ENCODE peak calls at places on chromosome 21, in nine cellular contexts. One of them, this sample, is unnamed.

GRCh38 chr21:17388226-17388625 is 124.6 kb upstream of the CXADR start:
- DNase-seq in SK-N-SH: no peak
- DNase-seq in neural progenitor cell: no peak
- DNase-seq in PC-3: no peak
- DNase-seq in MM.1S: no peak
- DNase-seq in hepatocyte: no peak
- DNase-seq in HCT116: no peak
- DNase-seq in GM23248: no peak
- DNase-seq in GM23338: peak
- DNase-seq in this sample: peak

GRCh38 chr21:38067086-38067739 is 151.0 kb upstream of the KCNJ6 start:
- DNase-seq in SK-N-SH: no peak
- DNase-seq in neural progenitor cell: no peak
- DNase-seq in PC-3: no peak
- DNase-seq in MM.1S: no peak
- DNase-seq in hepatocyte: no peak
- DNase-seq in HCT116: no peak
- DNase-seq in GM23248: peak
- DNase-seq in GM23338: no peak
- DNase-seq in this sample: no peak

GRCh38 chr21:26115346-26115745 is 55.2 kb downstream of the APP start:
- DNase-seq in SK-N-SH: peak
- DNase-seq in neural progenitor cell: no peak
- DNase-seq in PC-3: peak
- DNase-seq in MM.1S: no peak
- DNase-seq in hepatocyte: no peak
- DNase-seq in HCT116: no peak
- DNase-seq in GM23248: no peak
- DNase-seq in GM23338: no peak
- DNase-seq in this sample: no peak

GRCh38 chr21:31213787-31214186 is 130.3 kb downstream of the TIAM1 start:
- DNase-seq in SK-N-SH: no peak
- DNase-seq in neural progenitor cell: no peak
- DNase-seq in PC-3: peak
- DNase-seq in MM.1S: no peak
- DNase-seq in hepatocyte: no peak
- DNase-seq in HCT116: no peak
- DNase-seq in GM23248: no peak
- DNase-seq in GM23338: no peak
- DNase-seq in this sample: no peak

GRCh38 chr21:33383056-33383888 is 19.9 kb upstream of the IFNGR2 start:
- DNase-seq in SK-N-SH: no peak
- DNase-seq in neural progenitor cell: peak
- DNase-seq in PC-3: peak
- DNase-seq in MM.1S: peak
- DNase-seq in hepatocyte: peak
- DNase-seq in HCT116: peak
- DNase-seq in GM23248: peak
- DNase-seq in GM23338: peak
- DNase-seq in this sample: peak

GRCh38 chr21:18549214-18549905 is 145.8 kb upstream of the TMPRSS15 start:
- DNase-seq in SK-N-SH: no peak
- DNase-seq in neural progenitor cell: no peak
- DNase-seq in PC-3: no peak
- DNase-seq in MM.1S: peak
- DNase-seq in hepatocyte: no peak
- DNase-seq in HCT116: no peak
- DNase-seq in GM23248: no peak
- DNase-seq in GM23338: no peak
- DNase-seq in this sample: no peak

GRCh38 chr21:26433386-26433785 is 139.7 kb downstream of the CYYR1 start:
- DNase-seq in SK-N-SH: no peak
- DNase-seq in neural progenitor cell: no peak
- DNase-seq in PC-3: no peak
- DNase-seq in MM.1S: no peak
- DNase-seq in hepatocyte: no peak
- DNase-seq in HCT116: no peak
- DNase-seq in GM23248: peak
- DNase-seq in GM23338: no peak
- DNase-seq in this sample: no peak

GRCh38 chr21:35210093-35210492 is 161.0 kb upstream of the RUNX1 start:
- DNase-seq in SK-N-SH: no peak
- DNase-seq in neural progenitor cell: no peak
- DNase-seq in PC-3: no peak
- DNase-seq in MM.1S: no peak
- DNase-seq in hepatocyte: no peak
- DNase-seq in HCT116: no peak
- DNase-seq in GM23248: no peak
- DNase-seq in GM23338: no peak
- DNase-seq in this sample: no peak

GRCh38 chr21:14306143-14306907 is 76.6 kb downstream of the HSPA13 start:
- DNase-seq in SK-N-SH: no peak
- DNase-seq in neural progenitor cell: no peak
- DNase-seq in PC-3: peak
- DNase-seq in MM.1S: peak
- DNase-seq in hepatocyte: no peak
- DNase-seq in HCT116: no peak
- DNase-seq in GM23248: peak
- DNase-seq in GM23338: no peak
- DNase-seq in this sample: peak

GRCh38 chr21:28669331-28669730 is 323.3 kb downstream of the LTN1 start:
- DNase-seq in SK-N-SH: no peak
- DNase-seq in neural progenitor cell: no peak
- DNase-seq in PC-3: no peak
- DNase-seq in MM.1S: no peak
- DNase-seq in hepatocyte: no peak
- DNase-seq in HCT116: no peak
- DNase-seq in GM23248: no peak
- DNase-seq in GM23338: no peak
- DNase-seq in this sample: no peak

GRCh38 chr21:38334866-38335265 is 78.1 kb downstream of the KCNJ15 start:
- DNase-seq in SK-N-SH: no peak
- DNase-seq in neural progenitor cell: no peak
- DNase-seq in PC-3: no peak
- DNase-seq in MM.1S: no peak
- DNase-seq in hepatocyte: no peak
- DNase-seq in HCT116: no peak
- DNase-seq in GM23248: no peak
- DNase-seq in GM23338: no peak
- DNase-seq in this sample: no peak

GRCh38 chr21:33268736-33269441 is 2.7 kb downstream of the IL10RB start:
- DNase-seq in SK-N-SH: no peak
- DNase-seq in neural progenitor cell: no peak
- DNase-seq in PC-3: peak
- DNase-seq in MM.1S: peak
- DNase-seq in hepatocyte: peak
- DNase-seq in HCT116: peak
- DNase-seq in GM23248: no peak
- DNase-seq in GM23338: no peak
- DNase-seq in this sample: peak

GRCh38 chr21:39040494-39041110 is 142.6 kb downstream of the PSMG1 start:
- DNase-seq in SK-N-SH: no peak
- DNase-seq in neural progenitor cell: no peak
- DNase-seq in PC-3: no peak
- DNase-seq in MM.1S: no peak
- DNase-seq in hepatocyte: no peak
- DNase-seq in HCT116: no peak
- DNase-seq in GM23248: no peak
- DNase-seq in GM23338: no peak
- DNase-seq in this sample: no peak

GRCh38 chr21:36504067-36505058 is 24.4 kb upstream of the CLDN14 start:
- DNase-seq in SK-N-SH: peak
- DNase-seq in neural progenitor cell: peak
- DNase-seq in PC-3: peak
- DNase-seq in MM.1S: peak
- DNase-seq in hepatocyte: peak
- DNase-seq in HCT116: peak
- DNase-seq in GM23248: peak
- DNase-seq in GM23338: peak
- DNase-seq in this sample: peak

GRCh38 chr21:39319814-39320332 is 6.4 kb upstream of the BRWD1 start:
- DNase-seq in SK-N-SH: no peak
- DNase-seq in neural progenitor cell: no peak
- DNase-seq in PC-3: peak
- DNase-seq in MM.1S: no peak
- DNase-seq in hepatocyte: no peak
- DNase-seq in HCT116: no peak
- DNase-seq in GM23248: peak
- DNase-seq in GM23338: no peak
- DNase-seq in this sample: no peak

GRCh38 chr21:29238967-29239289 is 59.8 kb upstream of the BACH1 start:
- DNase-seq in SK-N-SH: no peak
- DNase-seq in neural progenitor cell: no peak
- DNase-seq in PC-3: no peak
- DNase-seq in MM.1S: no peak
- DNase-seq in hepatocyte: no peak
- DNase-seq in HCT116: no peak
- DNase-seq in GM23248: no peak
- DNase-seq in GM23338: no peak
- DNase-seq in this sample: no peak

GRCh38 chr21:29308456-29308783 is 9.7 kb downstream of the BACH1 start:
- DNase-seq in SK-N-SH: no peak
- DNase-seq in neural progenitor cell: no peak
- DNase-seq in PC-3: no peak
- DNase-seq in MM.1S: no peak
- DNase-seq in hepatocyte: no peak
- DNase-seq in HCT116: no peak
- DNase-seq in GM23248: no peak
- DNase-seq in GM23338: no peak
- DNase-seq in this sample: no peak

GRCh38 chr21:38716942-38717341 is 88.8 kb upstream of the ETS2 start:
- DNase-seq in SK-N-SH: no peak
- DNase-seq in neural progenitor cell: no peak
- DNase-seq in PC-3: peak
- DNase-seq in MM.1S: no peak
- DNase-seq in hepatocyte: no peak
- DNase-seq in HCT116: no peak
- DNase-seq in GM23248: peak
- DNase-seq in GM23338: no peak
- DNase-seq in this sample: no peak

GRCh38 chr21:42193131-42193671 is 25.7 kb upstream of the ABCG1 start:
- DNase-seq in SK-N-SH: no peak
- DNase-seq in neural progenitor cell: no peak
- DNase-seq in PC-3: peak
- DNase-seq in MM.1S: no peak
- DNase-seq in hepatocyte: no peak
- DNase-seq in HCT116: no peak
- DNase-seq in GM23248: no peak
- DNase-seq in GM23338: no peak
- DNase-seq in this sample: no peak
- TF ChIP-seq EZH2phosphoT487 in SK-N-SH: no peak
- TF ChIP-seq EZH2phosphoT487 in neural progenitor cell: no peak
- TF ChIP-seq EZH2phosphoT487 in PC-3: no peak
- TF ChIP-seq EZH2phosphoT487 in MM.1S: no peak
- TF ChIP-seq EZH2phosphoT487 in hepatocyte: no peak
- TF ChIP-seq EZH2phosphoT487 in HCT116: no peak
- TF ChIP-seq EZH2phosphoT487 in GM23248: no peak
- TF ChIP-seq EZH2phosphoT487 in GM23338: no peak
- TF ChIP-seq EZH2phosphoT487 in this sample: no peak

GRCh38 chr21:15797577-15798363 is 68.0 kb downstream of the USP25 start:
- DNase-seq in SK-N-SH: no peak
- DNase-seq in neural progenitor cell: peak
- DNase-seq in PC-3: no peak
- DNase-seq in MM.1S: peak
- DNase-seq in hepatocyte: no peak
- DNase-seq in HCT116: no peak
- DNase-seq in GM23248: no peak
- DNase-seq in GM23338: peak
- DNase-seq in this sample: no peak
- H3K4me2 ChIP-seq in SK-N-SH: no peak
- H3K4me2 ChIP-seq in neural progenitor cell: no peak
- H3K4me2 ChIP-seq in PC-3: no peak
- H3K4me2 ChIP-seq in MM.1S: no peak
- H3K4me2 ChIP-seq in hepatocyte: no peak
- H3K4me2 ChIP-seq in HCT116: no peak
- H3K4me2 ChIP-seq in GM23248: no peak
- H3K4me2 ChIP-seq in GM23338: no peak
- H3K4me2 ChIP-seq in this sample: no peak

GRCh38 chr21:45359451-45360217 is 45.3 kb upstream of the COL18A1 start:
- DNase-seq in SK-N-SH: no peak
- DNase-seq in neural progenitor cell: peak
- DNase-seq in PC-3: no peak
- DNase-seq in MM.1S: no peak
- DNase-seq in hepatocyte: no peak
- DNase-seq in HCT116: no peak
- DNase-seq in GM23248: no peak
- DNase-seq in GM23338: no peak
- DNase-seq in this sample: no peak
- TF ChIP-seq EZH2phosphoT487 in SK-N-SH: no peak
- TF ChIP-seq EZH2phosphoT487 in neural progenitor cell: no peak
- TF ChIP-seq EZH2phosphoT487 in PC-3: no peak
- TF ChIP-seq EZH2phosphoT487 in MM.1S: no peak
- TF ChIP-seq EZH2phosphoT487 in hepatocyte: no peak
- TF ChIP-seq EZH2phosphoT487 in HCT116: no peak
- TF ChIP-seq EZH2phosphoT487 in GM23248: no peak
- TF ChIP-seq EZH2phosphoT487 in GM23338: no peak
- TF ChIP-seq EZH2phosphoT487 in this sample: no peak

GRCh38 chr21:40334159-40334558 is 466.9 kb downstream of the PCP4 start:
- DNase-seq in SK-N-SH: no peak
- DNase-seq in neural progenitor cell: no peak
- DNase-seq in PC-3: no peak
- DNase-seq in MM.1S: no peak
- DNase-seq in hepatocyte: no peak
- DNase-seq in HCT116: no peak
- DNase-seq in GM23248: no peak
- DNase-seq in GM23338: no peak
- DNase-seq in this sample: no peak

GRCh38 chr21:40333731-40334130 is 466.5 kb downstream of the PCP4 start:
- DNase-seq in SK-N-SH: no peak
- DNase-seq in neural progenitor cell: no peak
- DNase-seq in PC-3: no peak
- DNase-seq in MM.1S: no peak
- DNase-seq in hepatocyte: no peak
- DNase-seq in HCT116: no peak
- DNase-seq in GM23248: no peak
- DNase-seq in GM23338: no peak
- DNase-seq in this sample: no peak

GRCh38 chr21:40331804-40332203 is 464.6 kb downstream of the PCP4 start:
- DNase-seq in SK-N-SH: no peak
- DNase-seq in neural progenitor cell: no peak
- DNase-seq in PC-3: no peak
- DNase-seq in MM.1S: no peak
- DNase-seq in hepatocyte: no peak
- DNase-seq in HCT116: no peak
- DNase-seq in GM23248: no peak
- DNase-seq in GM23338: no peak
- DNase-seq in this sample: no peak

GRCh38 chr21:40335689-40336088 is 468.5 kb downstream of the PCP4 start:
- DNase-seq in SK-N-SH: no peak
- DNase-seq in neural progenitor cell: no peak
- DNase-seq in PC-3: no peak
- DNase-seq in MM.1S: no peak
- DNase-seq in hepatocyte: no peak
- DNase-seq in HCT116: no peak
- DNase-seq in GM23248: no peak
- DNase-seq in GM23338: peak
- DNase-seq in this sample: no peak

DNA sequence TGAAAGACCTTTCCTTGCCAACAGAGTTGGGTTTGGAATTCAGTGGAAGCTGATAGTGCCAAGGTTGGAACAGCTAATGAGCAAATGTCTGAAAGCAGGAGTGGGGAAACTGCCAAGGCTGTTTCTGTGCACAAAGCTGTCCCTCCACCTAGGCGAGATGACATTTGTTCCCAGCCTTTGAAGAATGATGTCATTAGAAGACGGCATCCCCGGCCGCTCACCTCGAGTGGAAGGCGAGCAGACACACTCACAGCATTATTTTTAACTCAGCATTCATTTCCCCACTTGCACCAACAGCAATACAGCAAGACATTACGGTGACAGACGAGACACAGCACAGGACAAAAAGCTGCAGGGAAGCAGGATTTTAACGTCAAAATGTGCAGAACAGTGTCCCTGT is 463.9 kb downstream of the PCP4 start:
- DNase-seq in SK-N-SH: no peak
- DNase-seq in neural progenitor cell: no peak
- DNase-seq in PC-3: no peak
- DNase-seq in MM.1S: no peak
- DNase-seq in hepatocyte: no peak
- DNase-seq in HCT116: no peak
- DNase-seq in GM23248: no peak
- DNase-seq in GM23338: no peak
- DNase-seq in this sample: no peak
- H3K4me2 ChIP-seq in SK-N-SH: no peak
- H3K4me2 ChIP-seq in neural progenitor cell: no peak
- H3K4me2 ChIP-seq in PC-3: no peak
- H3K4me2 ChIP-seq in MM.1S: no peak
- H3K4me2 ChIP-seq in hepatocyte: no peak
- H3K4me2 ChIP-seq in HCT116: no peak
- H3K4me2 ChIP-seq in GM23248: no peak
- H3K4me2 ChIP-seq in GM23338: no peak
- H3K4me2 ChIP-seq in this sample: no peak